ENCODE peak calls at places on chromosome 12, in four cellular contexts. R, V, A and U are unnamed samples.
A peak's percentile ranks its signal among the peaks of the same experiment; 100 is the strongest.

GRCh38 chr12:53811606-53812005 is 59.8 kb upstream of the CISTR start:
- DNase-seq in R (no peak), V (no peak), A (no peak), U (no peak)

GRCh38 chr12:26966842-26967241 is 28.6 kb downstream of the FGFR1OP2 start:
- DNase-seq in R (no peak), A (no peak), V (no peak), U (no peak)

GRCh38 chr12:121295746-121296617 is 527 bp downstream of the CAMKK2 start:
- DNase-seq in R (no peak), A (peak; percentile 3), V (peak; percentile 63), U (peak; percentile 90)

GRCh38 chr12:3178671-3179413 is 101.7 kb downstream of the TSPAN9 start:
- DNase-seq in A (no peak), R (no peak), V (no peak), U (peak; percentile 73)

GRCh38 chr12:104877107-104877705 is 80.9 kb downstream of the SLC41A2 start:
- DNase-seq in V (no peak), R (peak; percentile 52), A (peak; percentile 65), U (peak; percentile 58)

GRCh38 chr12:42496886-42497285 is 92.7 kb downstream of the PRICKLE1 start:
- DNase-seq in A (no peak), R (no peak), V (no peak), U (no peak)

GRCh38 chr12:57735952-57736742 is 2.4 kb downstream of the AGAP2 start:
- DNase-seq in V (no peak), A (no peak), R (no peak), U (peak; percentile 95)

GRCh38 chr12:13153180-13153579 is 43.3 kb upstream of the EMP1 start:
- DNase-seq in V (no peak), A (no peak), R (no peak), U (no peak)

GRCh38 chr12:89334770-89335169 is 17.5 kb downstream of the DUSP6 start:
- DNase-seq in R (no peak), A (no peak), V (no peak), U (peak; percentile 80)

GRCh38 chr12:28780096-28780495 is 369.0 kb upstream of the FAR2 start:
- DNase-seq in A (peak; percentile 64), R (no peak), V (no peak), U (peak; percentile 88)

GRCh38 chr12:1922075-1922709 is 3.7 kb upstream of the CACNA2D4 start:
- DNase-seq in A (no peak), V (no peak), R (no peak), U (peak; percentile 86)

GRCh38 chr12:12405882-12406281 is 49.0 kb downstream of the BORCS5 start:
- DNase-seq in A (no peak), V (peak; percentile 88), R (no peak), U (no peak)

GRCh38 chr12:13293086-13293485 is 96.6 kb downstream of the EMP1 start:
- DNase-seq in A (no peak), V (no peak), R (no peak), U (peak; percentile 79)

GRCh38 chr12:107537464-107538119 is 148.0 kb upstream of the PWP1 start:
- DNase-seq in R (no peak), V (no peak), A (no peak), U (no peak)

GRCh38 chr12:7346571-7347225 is 42.8 kb downstream of the ACSM4 start:
- DNase-seq in A (no peak), R (no peak), V (no peak), U (no peak)

GRCh38 chr12:66813137-66813867 is 134.4 kb upstream of the GRIP1 start:
- DNase-seq in V (no peak), R (no peak), A (no peak), U (peak; percentile 22)

GRCh38 chr12:1915082-1915968 is 3.1 kb downstream of the CACNA2D4 start:
- DNase-seq in A (no peak), R (no peak), V (no peak), U (peak; percentile 63)

GRCh38 chr12:114976361-114976760 is 292.4 kb upstream of the TBX3 start:
- DNase-seq in R (no peak), A (no peak), V (no peak), U (no peak)

GRCh38 chr12:3045989-3046388 is 31.2 kb upstream of the TSPAN9 start:
- DNase-seq in A (no peak), R (no peak), V (no peak), U (peak; percentile 65)

GRCh38 chr12:62438098-62438692 is 28.4 kb upstream of the MON2 start:
- DNase-seq in V (peak; percentile 32), R (peak; percentile 32), A (peak; percentile 66), U (no peak)

DNA sequence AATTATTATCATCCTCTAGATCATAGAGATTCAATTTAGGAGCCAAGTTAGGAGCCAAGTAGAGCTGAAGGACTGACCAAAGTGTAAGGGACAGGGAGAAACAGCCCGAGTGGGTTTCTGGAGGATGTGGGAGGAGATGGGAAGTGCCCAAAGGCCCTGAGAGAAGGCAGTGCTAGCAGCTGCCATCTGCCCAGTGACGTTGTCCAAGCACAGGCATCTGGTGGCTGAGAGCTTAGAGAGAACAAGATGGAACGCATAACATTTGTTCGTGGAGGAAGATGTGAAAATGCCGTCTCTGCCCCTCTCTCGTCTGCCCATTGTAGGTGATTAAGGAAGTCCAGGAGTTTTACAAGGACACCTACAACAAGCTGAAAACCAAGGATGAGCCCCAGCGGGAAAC is 34.7 kb downstream of the CD9 start:
- DNase-seq in V (no peak), A (no peak), R (no peak), U (no peak)
- TF ChIP-seq CTCF in V (no peak), A (no peak), R (no peak), U (no peak)

GRCh38 chr12:124578445-124578844 is 11.0 kb upstream of the NCOR2 start:
- DNase-seq in V (no peak), R (no peak), A (no peak), U (no peak)
- TF ChIP-seq CTCF in V (no peak), R (no peak), A (no peak), U (no peak)

DNA sequence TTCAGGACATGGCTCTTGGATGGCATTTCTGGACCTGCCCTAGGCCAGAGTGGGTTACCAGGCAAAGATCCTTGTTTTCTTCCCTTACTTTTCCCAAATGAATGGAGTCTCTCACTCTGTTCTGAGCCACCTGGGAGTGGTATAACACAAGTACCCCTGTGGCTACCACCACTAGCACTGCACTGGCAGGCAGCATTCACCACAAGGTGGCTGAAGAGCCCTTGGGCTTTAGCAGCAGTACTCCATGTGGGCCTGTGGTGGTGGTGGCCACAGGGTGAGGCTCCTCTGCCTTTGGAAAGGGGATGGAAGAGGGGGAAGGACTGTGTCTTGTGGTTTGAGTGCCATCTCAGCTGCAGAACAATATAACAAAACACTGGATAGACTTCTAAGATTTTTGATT is 38.0 kb upstream of the LMNTD1 start:
- DNase-seq in R (no peak), V (no peak), A (no peak), U (no peak)
- TF ChIP-seq CTCF in R (no peak), V (no peak), A (peak; percentile 30), U (peak; percentile 16)

GRCh38 chr12:111156304-111156703 is 212.6 kb downstream of the PHETA1 start:
- DNase-seq in A (no peak), V (no peak), R (no peak), U (no peak)
- TF ChIP-seq CTCF in A (no peak), V (no peak), R (no peak), U (no peak)

DNA sequence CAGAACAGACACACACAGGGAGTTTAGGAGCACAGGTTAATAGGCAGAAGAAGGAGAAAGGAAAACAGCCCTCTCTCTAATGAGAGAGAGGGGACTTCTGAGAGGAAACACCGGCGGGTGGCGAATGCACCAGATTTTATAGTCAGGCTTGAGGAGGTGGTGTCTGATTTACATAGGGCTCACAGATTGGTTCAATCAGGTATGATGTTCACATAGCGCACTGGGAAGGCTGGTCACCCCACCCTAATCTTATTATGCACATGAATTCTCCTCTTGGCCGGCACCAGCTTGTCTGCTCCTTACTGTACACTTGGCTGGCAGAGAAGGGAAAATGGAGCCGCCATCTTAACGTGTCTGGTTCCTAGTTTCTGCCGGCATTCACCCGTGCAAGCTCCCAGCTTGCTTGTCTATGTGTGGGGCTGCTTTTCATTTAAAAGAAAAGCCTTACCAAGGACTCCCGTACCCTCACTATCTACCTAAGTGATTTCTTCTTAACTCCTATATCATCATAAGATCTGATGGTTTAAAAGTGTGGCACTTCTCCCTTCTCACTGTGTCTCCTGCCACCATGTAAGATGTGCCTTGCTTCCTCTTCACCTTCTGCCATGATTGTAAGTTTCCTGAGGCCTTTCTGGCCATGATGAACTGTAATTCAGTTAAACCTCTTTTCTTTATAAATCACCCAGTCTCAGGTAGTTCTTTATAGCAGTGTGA is 15.1 kb downstream of the BCAT1 start:
- DNase-seq in A (no peak), V (no peak), R (no peak), U (no peak)
- TF ChIP-seq CTCF in A (no peak), V (no peak), R (no peak), U (no peak)